ENCODE peak calls at places on chromosome 3, in four cellular contexts. C is upper lobe of right lung, Y is astrocyte, F is lower lobe of right lung. D is an unnamed sample.

GRCh38 chr3:153295906-153296305 is 133.9 kb downstream of the RAP2B start:
- DNase-seq in F (no peak), C (no peak), Y (peak), D (no peak)

GRCh38 chr3:192422321-192422997 is 304.9 kb downstream of the FGF12 start:
- DNase-seq in F (no peak), C (no peak), Y (peak), D (peak)

GRCh38 chr3:17372811-17373210 is 369.6 kb downstream of the TBC1D5 start:
- DNase-seq in C (no peak), F (no peak), Y (peak), D (no peak)

GRCh38 chr3:138673641-138674040 is 65.1 kb downstream of the FAIM start:
- DNase-seq in F (no peak), Y (peak), C (no peak), D (peak)

GRCh38 chr3:151086484-151087456 is 1.3 kb downstream of the MED12L start:
- DNase-seq in Y (peak), C (peak), F (peak), D (peak)

GRCh38 chr3:197606468-197606867 is 50.7 kb upstream of the BDH1 start:
- DNase-seq in Y (no peak), C (no peak), F (no peak), D (no peak)

GRCh38 chr3:49222002-49222401 is 50.6 kb downstream of the KLHDC8B start:
- DNase-seq in C (no peak), F (no peak), Y (no peak), D (no peak)

GRCh38 chr3:129211772-129212171 is 28.1 kb upstream of the CNBP start:
- DNase-seq in F (peak), Y (peak), C (peak), D (peak)

GRCh38 chr3:106208979-106209378 is 340.2 kb upstream of the CBLB start:
- DNase-seq in F (no peak), Y (peak), C (no peak), D (no peak)

GRCh38 chr3:123287962-123288302 is 86.2 kb downstream of the SEC22A start:
- DNase-seq in F (no peak), C (no peak), Y (no peak), D (no peak)

GRCh38 chr3:123816673-123817207 is 67.4 kb downstream of the MYLK start:
- DNase-seq in Y (peak), C (no peak), F (no peak), D (no peak)

GRCh38 chr3:137612293-137612692 is 151.8 kb upstream of the SOX14 start:
- DNase-seq in F (no peak), Y (no peak), C (no peak), D (no peak)

DNA sequence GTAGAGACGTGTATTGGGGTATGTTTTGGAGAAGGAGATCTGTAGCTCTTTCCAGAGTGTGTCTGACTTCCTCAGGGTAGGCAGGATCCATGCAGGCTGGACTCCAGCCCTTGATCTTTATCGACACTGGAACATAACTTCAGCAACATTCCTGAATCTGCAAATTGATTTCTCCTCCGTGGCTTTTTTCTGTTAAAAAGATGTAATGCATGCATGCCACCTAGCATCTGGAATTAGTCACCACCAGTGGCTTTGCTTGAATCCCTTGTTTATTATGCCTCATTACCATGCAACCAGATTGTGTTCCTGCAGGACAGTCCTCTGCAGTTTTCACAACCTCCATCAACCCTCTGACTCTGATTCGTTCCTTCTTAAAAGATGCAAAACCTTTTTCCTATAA is 86.1 kb downstream of the CCNL1 start:
- DNase-seq in Y (peak), F (no peak), C (no peak), D (no peak)
- H3K4me3 ChIP-seq in Y (no peak), F (no peak), C (no peak), D (no peak)

DNA sequence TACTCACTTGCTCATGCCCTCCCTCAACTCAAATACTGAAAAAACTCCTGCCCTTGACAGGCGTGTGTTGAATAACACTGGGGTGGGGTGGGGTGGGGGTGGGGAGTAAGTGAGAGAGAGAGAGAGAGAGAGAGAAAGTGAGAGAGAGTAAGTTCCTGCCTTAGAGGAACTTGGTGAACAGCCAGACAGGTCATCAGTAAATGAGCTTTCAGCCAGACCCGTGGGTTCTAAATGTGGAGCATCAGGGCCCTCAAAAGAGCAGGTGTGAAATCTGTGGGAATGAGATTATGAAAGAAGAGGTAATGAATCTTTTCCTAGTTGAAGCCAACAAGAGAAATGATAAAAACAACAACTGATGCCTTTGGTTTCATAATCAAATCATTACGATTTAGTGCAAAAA is 134.4 kb upstream of the FAM3D start:
- DNase-seq in F (no peak), Y (peak), C (no peak), D (no peak)
- H3K4me3 ChIP-seq in F (no peak), Y (no peak), C (no peak), D (no peak)

DNA sequence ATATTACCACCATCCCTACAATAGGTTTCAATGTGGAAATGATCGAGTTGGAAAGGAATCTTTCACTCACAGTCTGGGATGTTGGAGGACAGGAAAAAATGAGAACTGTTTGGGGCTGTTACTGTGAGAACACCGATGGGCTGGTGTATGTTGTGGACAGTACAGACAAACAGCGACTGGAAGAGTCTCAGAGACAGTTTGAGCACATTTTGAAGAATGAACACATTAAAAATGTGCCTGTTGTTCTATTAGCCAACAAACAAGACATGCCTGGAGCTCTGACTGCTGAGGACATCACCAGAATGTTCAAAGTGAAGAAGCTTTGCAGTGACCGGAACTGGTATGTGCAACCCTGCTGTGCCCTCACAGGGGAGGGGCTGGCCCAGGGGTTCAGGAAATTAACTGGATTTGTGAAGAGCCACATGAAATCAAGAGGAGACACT is 520 bp downstream of the ARL14 start:
- DNase-seq in F (no peak), Y (peak), C (no peak), D (no peak)
- H3K4me3 ChIP-seq in F (no peak), Y (peak), C (no peak), D (no peak)

DNA sequence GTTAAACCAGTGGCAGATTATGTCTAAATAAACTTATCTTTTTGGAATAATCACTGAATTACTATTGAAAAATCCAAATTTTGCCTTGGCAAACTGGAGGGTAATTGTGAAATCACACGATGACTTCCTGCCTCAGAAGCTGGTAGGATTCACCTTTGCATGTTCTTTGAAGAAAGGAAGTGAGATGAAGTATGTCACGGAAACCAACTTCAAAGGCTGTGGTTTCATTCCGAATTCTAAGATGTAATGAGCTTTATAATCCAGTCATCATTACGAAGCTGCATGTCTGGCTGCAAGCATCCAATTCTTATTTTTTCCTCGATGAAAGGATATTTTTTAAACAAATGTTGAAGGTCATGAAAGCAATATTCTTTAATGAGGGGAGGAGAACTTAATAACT is 15.0 kb upstream of the ZBED2 start:
- DNase-seq in Y (peak), C (no peak), F (no peak), D (no peak)
- H3K4me3 ChIP-seq in Y (no peak), C (no peak), F (no peak), D (no peak)

DNA sequence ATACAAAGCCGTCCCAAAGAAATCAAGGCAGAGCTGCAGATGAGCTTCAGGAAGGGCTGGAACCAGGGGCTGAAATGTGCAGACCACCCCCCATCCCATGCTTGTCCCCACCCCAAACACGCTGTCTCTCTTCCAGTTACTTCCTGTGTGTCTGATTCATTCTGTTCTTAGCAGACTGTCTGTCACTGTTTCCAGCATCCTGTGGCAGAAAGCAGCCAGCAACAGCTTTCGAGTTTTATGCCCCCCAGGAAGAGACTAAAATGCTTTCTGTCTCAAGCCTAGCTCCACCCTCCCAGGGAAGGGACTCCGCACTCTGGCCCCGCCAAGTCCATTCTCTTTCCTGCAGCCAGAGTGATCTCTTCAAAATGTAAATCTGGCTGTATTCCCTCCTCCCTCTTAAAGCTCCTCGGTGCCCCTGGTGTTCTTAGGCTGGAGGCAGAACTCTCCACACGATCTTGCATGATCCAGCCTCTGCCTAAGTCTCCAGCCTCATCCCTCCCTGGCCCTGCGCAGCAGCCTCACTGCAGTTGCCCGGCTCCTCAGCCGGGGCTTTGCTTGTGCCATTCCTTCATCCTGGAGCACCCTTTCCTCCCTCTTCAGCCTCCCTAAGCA is 41.5 kb downstream of the HRH1 start:
- DNase-seq in F (no peak), C (no peak), Y (peak), D (no peak)
- H3K4me3 ChIP-seq in F (no peak), C (no peak), Y (peak), D (peak)

GRCh38 chr3:38038447-38038911 is 529 bp upstream of the DLEC1 start:
- DNase-seq in Y (no peak), F (no peak), C (no peak), D (no peak)
- H3K4me3 ChIP-seq in Y (peak), F (peak), C (peak), D (no peak)